ENCODE peak calls at places on chromosomes 6 and 20, in five cellular contexts. J is psoas muscle; F is CD8-positive, alpha-beta memory T cell; E is mammary epithelial cell; G is prostate gland. Z is an unnamed sample.

GRCh38 chr20:45104786-45105185 is 3.9 kb upstream of the KCNS1 start:
- DNase-seq in J (no peak), F (no peak), E (peak; percentile 95), G (no peak), Z (no peak)

GRCh38 chr6:106608080-106608668 is 21.1 kb downstream of the RTN4IP1 start:
- DNase-seq in J (no peak), F (no peak), E (peak; percentile 66), G (peak; percentile 31), Z (peak; percentile 56)

GRCh38 chr6:141202641-141203040 is 930.1 kb upstream of the GJE1 start:
- DNase-seq in J (no peak), F (no peak), E (no peak), G (no peak), Z (no peak)

GRCh38 chr6:101080597-101080996 is 199.5 kb upstream of the ASCC3 start:
- DNase-seq in J (no peak), F (no peak), E (peak; percentile 87), G (no peak), Z (no peak)

GRCh38 chr20:3090565-3090964 is 6.0 kb upstream of the AVP start:
- DNase-seq in J (no peak), F (no peak), E (no peak), G (no peak), Z (no peak)

GRCh38 chr6:128857806-128858205 is 25.1 kb upstream of the LAMA2 start:
- DNase-seq in J (no peak), F (no peak), E (no peak), G (no peak), Z (no peak)

GRCh38 chr6:138493413-138493812 is 5.9 kb downstream of the NHSL1 start:
- DNase-seq in J (no peak), F (no peak), E (peak; percentile 87), G (peak; percentile 63), Z (no peak)

GRCh38 chr6:22363166-22363965 is 66.5 kb upstream of the PRL start:
- DNase-seq in J (no peak), F (no peak), E (peak; percentile 84), G (peak; percentile 44), Z (peak; percentile 13)

GRCh38 chr6:115932481-115932880 is 128.2 kb downstream of the FRK start:
- DNase-seq in J (no peak), F (no peak), E (peak; percentile 74), G (no peak), Z (no peak)

GRCh38 chr6:96877151-96877550 is 20.5 kb downstream of the NDUFAF4 start:
- DNase-seq in J (no peak), F (no peak), E (no peak), G (no peak), Z (no peak)

GRCh38 chr6:24632573-24632972 is 13.4 kb downstream of the KIAA0319 start:
- DNase-seq in J (no peak), F (no peak), E (no peak), G (no peak), Z (no peak)

GRCh38 chr20:35561268-35561667 is 19.4 kb downstream of the ERGIC3 start:
- DNase-seq in J (no peak), F (no peak), E (no peak), G (no peak), Z (peak; percentile 35)

GRCh38 chr6:134621858-134622257 is 303.9 kb upstream of the SGK1 start:
- DNase-seq in J (no peak), F (no peak), E (peak; percentile 99), G (peak; percentile 96), Z (no peak)

GRCh38 chr6:15336905-15337583 is 91.2 kb downstream of the JARID2 start:
- DNase-seq in J (no peak), F (no peak), E (no peak), G (no peak), Z (no peak)

GRCh38 chr6:47162231-47162630 is 120.1 kb upstream of the ADGRF1 start:
- DNase-seq in J (no peak), F (no peak), E (no peak), G (no peak), Z (no peak)
- H3K27ac ChIP-seq in J (no peak overlapping the region), F (no peak overlapping the region), E (peak overlapping the region; percentile 66), G (no peak overlapping the region), Z (peak overlapping the region; percentile 55)

GRCh38 chr6:89257346-89257745 is 40.2 kb upstream of the GABRR1 start:
- DNase-seq in J (no peak), F (no peak), E (no peak), G (no peak), Z (no peak)
- H3K4me3 ChIP-seq in J (no peak overlapping the region), F (no peak overlapping the region), E (no peak overlapping the region), G (no peak overlapping the region), Z (no peak overlapping the region)

DNA sequence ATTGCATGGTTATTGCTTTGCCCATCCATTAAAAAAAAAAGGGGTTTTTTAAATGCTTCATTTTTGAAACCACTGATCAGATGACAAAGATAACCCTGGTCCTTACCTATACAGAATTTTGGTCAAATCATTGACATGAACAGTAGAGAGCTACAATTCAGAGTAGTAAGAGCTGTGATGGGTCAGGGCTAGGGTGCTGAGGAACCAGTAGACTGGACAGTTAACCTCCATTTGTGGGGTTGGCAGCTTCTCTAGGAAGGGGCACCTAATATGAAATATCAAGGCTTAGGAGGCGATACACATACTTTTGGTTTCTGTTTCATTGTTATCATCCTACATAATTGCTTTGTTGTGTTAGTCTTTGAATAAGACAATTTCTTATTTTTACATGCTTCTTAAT is 55.1 kb downstream of the ORC3 start:
- DNase-seq in J (no peak), F (no peak), E (no peak), G (no peak), Z (no peak)
- H3K27ac ChIP-seq in J (no peak overlapping the region), F (no peak overlapping the region), E (no peak overlapping the region), G (no peak overlapping the region), Z (no peak overlapping the region)

DNA sequence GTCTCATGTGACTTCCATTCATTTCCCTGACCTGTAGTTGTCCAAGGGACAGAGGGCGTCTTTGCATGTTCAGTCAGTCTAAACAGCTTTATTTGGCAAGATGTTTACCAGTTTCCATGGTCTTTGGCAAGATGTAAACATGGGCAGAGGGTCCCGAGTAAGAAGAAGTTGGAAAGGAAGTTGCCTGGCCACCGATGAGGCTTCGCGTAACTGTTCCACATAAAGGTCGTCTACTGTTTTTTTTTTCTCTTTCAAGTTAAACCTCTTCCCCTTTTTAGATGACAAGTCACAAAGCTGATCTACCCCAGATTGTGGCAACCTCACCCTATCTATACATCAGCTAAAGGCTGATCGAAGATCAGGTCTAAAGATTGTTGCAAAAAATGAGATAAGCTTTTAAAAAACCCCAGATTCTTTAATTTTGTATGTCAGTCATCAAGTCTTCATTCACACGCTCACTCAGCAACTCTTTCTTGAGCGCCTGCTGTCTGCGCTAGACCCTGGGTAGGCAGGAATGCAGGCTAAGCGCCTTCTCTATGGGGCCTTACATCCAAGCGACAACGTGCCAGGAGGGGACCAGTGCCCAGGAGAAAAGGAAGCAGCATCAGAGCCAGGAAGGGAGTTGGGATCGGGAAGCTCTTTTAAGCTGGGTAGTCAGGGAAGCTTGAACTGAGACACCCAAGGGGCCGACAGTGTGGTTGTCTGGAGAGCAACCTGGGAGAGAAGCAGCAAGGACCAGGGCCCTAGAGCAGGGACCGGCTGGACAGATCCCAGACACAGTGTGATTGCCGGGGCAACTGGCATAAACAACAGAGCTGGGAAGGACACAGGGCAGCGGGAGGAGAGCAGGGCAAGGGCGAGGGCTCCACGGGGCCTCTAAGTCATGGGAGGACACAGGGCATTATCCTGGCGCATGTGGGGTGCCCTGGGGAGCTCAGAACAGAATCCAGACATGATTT is 31.5 kb upstream of the CCR6 start:
- DNase-seq in J (no peak), F (no peak), E (no peak), G (no peak), Z (no peak)
- H3K4me3 ChIP-seq in J (no peak overlapping the region), F (no peak overlapping the region), E (no peak overlapping the region), G (no peak overlapping the region), Z (no peak overlapping the region)

GRCh38 chr6:7528565-7528964 is 12.9 kb upstream of the DSP start:
- DNase-seq in J (no peak), F (no peak), E (peak; percentile 97), G (no peak), Z (no peak)
- H3K27ac ChIP-seq in J (no peak overlapping the region), F (no peak overlapping the region), E (peak overlapping the region; percentile 48), G (no peak overlapping the region), Z (no peak overlapping the region)

DNA sequence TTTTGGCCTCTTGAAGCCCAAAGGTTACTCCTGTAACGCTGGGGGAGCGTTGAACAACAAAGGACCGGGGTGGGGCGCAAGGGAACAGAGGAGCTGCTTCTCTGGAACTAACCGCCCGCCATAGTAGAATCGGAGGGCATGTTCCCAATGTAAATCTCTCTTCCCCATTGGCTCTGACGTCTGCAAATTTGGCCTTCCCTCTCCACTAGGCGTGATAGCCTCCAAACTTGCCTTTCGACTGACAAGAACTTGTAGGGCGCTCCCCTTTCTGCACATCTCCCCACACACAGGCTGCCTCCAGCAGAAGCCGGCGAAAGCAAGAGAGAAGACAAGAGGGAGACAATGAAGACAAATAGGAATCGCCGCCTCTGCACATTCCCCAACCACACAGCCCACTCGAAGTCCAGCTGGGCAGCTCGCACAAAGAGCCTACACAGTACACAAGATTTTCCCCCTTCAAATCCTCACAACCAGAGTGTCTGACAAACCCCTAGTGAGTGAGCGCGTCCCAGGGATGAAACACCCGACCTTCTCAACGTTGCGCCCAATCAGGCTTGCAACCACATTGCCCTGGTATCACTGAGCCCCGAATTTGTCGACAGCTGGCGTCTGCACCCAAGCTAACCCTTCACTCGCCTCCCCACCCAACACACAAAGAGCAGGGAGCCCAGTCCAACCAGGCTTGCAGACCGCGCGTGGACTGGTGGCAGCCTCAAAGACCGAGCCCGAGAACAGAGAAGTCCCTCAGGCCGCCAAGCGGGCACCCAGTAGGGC is 1.5 kb upstream of the COL12A1 start:
- DNase-seq in J (peak; percentile 20), F (no peak), E (no peak), G (no peak), Z (no peak)
- H3K4me3 ChIP-seq in J (peak overlapping the region; percentile 68), F (peak overlapping the region; percentile 18), E (no peak overlapping the region), G (no peak overlapping the region), Z (no peak overlapping the region)

DNA sequence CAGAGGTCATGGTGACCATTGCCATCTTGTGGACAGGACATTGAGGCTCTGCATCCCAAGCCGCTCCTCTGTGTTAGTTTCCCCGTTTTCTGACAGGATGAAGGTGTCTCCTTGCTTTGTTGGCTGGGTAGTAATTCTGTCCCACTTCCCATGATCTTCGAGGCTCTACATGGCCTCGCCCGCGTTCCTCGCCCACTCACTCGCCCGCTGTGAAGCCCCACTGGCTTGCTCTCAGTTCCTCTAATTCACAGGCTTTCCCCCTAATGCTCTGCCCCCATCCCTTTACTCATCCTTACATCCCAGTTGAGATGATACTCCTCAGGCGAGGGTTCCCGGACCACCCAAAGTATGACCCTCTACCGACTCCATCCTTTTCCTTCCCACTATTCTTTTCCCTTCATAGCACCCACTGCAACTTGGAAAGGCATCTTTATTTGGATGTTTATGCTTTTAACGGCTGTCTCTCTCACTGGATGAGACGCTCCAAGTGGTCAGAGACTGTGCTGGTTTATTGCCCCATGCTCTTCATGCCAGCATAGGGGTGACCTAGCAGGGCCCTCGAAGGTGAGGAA is 511 bp upstream of the SLC35B2 start:
- DNase-seq in J (no peak), F (no peak), E (no peak), G (no peak), Z (no peak)
- H3K27ac ChIP-seq in J (peak overlapping the region; percentile 94), F (peak overlapping the region; percentile 57), E (peak overlapping the region; percentile 13), G (peak overlapping the region; percentile 92), Z (peak overlapping the region; percentile 79)

Z was measured in Panc1.